ENCODE peak calls at places on chromosomes 5 and 9, in nine cellular contexts. K is non-pigmented ciliary epithelial cell; C is iPS DF 6.9; U is lower lobe of right lung; D is naive thymus-derived CD8-positive, alpha-beta T cell; I is AG04450; F is Calu3; W is stimulated activated CD8-positive, alpha-beta memory T cell treated with anti-CD3 and anti-CD28 coated beads, Interleukin-15, amount 100 ng/mL, for 48 hours; X is fibroblast of pulmonary artery. H is an unnamed sample.

GRCh38 chr5:53091304-53091703 is 18.3 kb downstream of the MOCS2 start:
- DNase-seq in K (no peak), C (no peak), U (no peak), D (no peak), I (peak), F (no peak), W (no peak), X (peak), H (peak)

GRCh38 chr9:129653819-129654528 is 11.5 kb upstream of the PRRX2 start:
- DNase-seq in K (no peak), C (no peak), U (no peak), D (no peak), I (no peak), F (no peak), W (no peak), X (no peak), H (no peak)

GRCh38 chr5:126122942-126123341 is 300.3 kb upstream of the GRAMD2B start:
- DNase-seq in K (no peak), C (no peak), U (no peak), D (no peak), I (no peak), F (no peak), W (no peak), X (no peak), H (no peak)

GRCh38 chr9:96009690-96010477 is 134.4 kb downstream of the ERCC6L2 start:
- DNase-seq in K (no peak), C (no peak), U (no peak), D (peak), I (no peak), F (no peak), W (peak), X (no peak), H (no peak)

GRCh38 chr5:119453045-119453383 is 717 bp downstream of the HSD17B4 start:
- DNase-seq in K (no peak), C (no peak), U (peak), D (no peak), I (no peak), F (no peak), W (no peak), X (peak), H (no peak)

GRCh38 chr5:171848487-171848886 is 62.9 kb downstream of the SMIM23 start:
- DNase-seq in K (no peak), C (no peak), U (no peak), D (no peak), I (no peak), F (no peak), W (no peak), X (no peak), H (no peak)

GRCh38 chr5:35924950-35925722 is 13.3 kb downstream of the CAPSL start:
- DNase-seq in K (no peak), C (peak), U (peak), D (peak), I (peak), F (peak), W (peak), X (peak), H (peak)

GRCh38 chr9:31848505-31849285 is 535.7 kb upstream of the ACO1 start:
- DNase-seq in K (no peak), C (no peak), U (peak), D (no peak), I (no peak), F (no peak), W (no peak), X (no peak), H (no peak)

GRCh38 chr5:23139338-23140171 is 286.4 kb upstream of the CDH12 start:
- DNase-seq in K (peak), C (peak), U (no peak), D (no peak), I (no peak), F (no peak), W (no peak), X (peak), H (no peak)

GRCh38 chr9:16618524-16618923 is 251.9 kb downstream of the BNC2 start:
- DNase-seq in K (no peak), C (no peak), U (no peak), D (no peak), I (no peak), F (no peak), W (no peak), X (no peak), H (no peak)

GRCh38 chr5:14316471-14316870 is 173.3 kb downstream of the TRIO start:
- DNase-seq in K (no peak), C (no peak), U (peak), D (no peak), I (peak), F (no peak), W (no peak), X (peak), H (no peak)

GRCh38 chr9:74444389-74444788 is 52.7 kb upstream of the RORB start:
- DNase-seq in K (no peak), C (no peak), U (no peak), D (no peak), I (no peak), F (no peak), W (no peak), X (no peak), H (peak)

GRCh38 chr9:72149231-72149975 is at the start of gene GDA:
- DNase-seq in K (no peak), C (peak), U (no peak), D (no peak), I (no peak), F (peak), W (no peak), X (no peak), H (no peak)

GRCh38 chr9:16028516-16028915 is 475.7 kb downstream of the CCDC171 start:
- DNase-seq in K (no peak), C (no peak), U (no peak), D (no peak), I (no peak), F (no peak), W (no peak), X (peak), H (peak)

H was measured in NCI-H226.